ENCODE peak calls at places on chromosomes 11 and 22, in four cellular contexts. X is GM12892; A is RCC 7860; V is effector CD4-positive, alpha-beta T cell. Y is an unnamed sample.

GRCh38 chr11:113730887-113731726 is 25.0 kb upstream of the TMPRSS5 start:
- DNase-seq in V (no peak), X (no peak), A (peak), Y (no peak)

GRCh38 chr11:74169736-74170458 is 905 bp downstream of the C2CD3 start:
- DNase-seq in A (no peak), V (no peak), X (no peak), Y (no peak)

GRCh38 chr11:37762079-37762478 is 1164.0 kb upstream of the RAG2 start:
- DNase-seq in V (no peak), X (no peak), A (no peak), Y (no peak)

GRCh38 chr11:120651836-120652235 is 140.3 kb downstream of the GRIK4 start:
- DNase-seq in V (no peak), X (no peak), A (no peak), Y (no peak)

GRCh38 chr11:45791524-45791923 is 13.4 kb upstream of the SLC35C1 start:
- DNase-seq in X (no peak), V (no peak), A (no peak), Y (no peak)

GRCh38 chr11:46491661-46492331 is 100.2 kb upstream of the CHRM4 start:
- DNase-seq in A (no peak), X (no peak), V (no peak), Y (no peak)

GRCh38 chr11:63014408-63015055 is 1.1 kb downstream of the SLC22A8 start:
- DNase-seq in X (no peak), A (no peak), V (no peak), Y (no peak)

GRCh38 chr11:96061730-96062524 is 138.0 kb upstream of the MTMR2 start:
- DNase-seq in X (no peak), A (peak), V (no peak), Y (no peak)

GRCh38 chr11:70641366-70641765 is 243.0 kb downstream of the CTTN start:
- DNase-seq in X (no peak), V (no peak), A (no peak), Y (no peak)

GRCh38 chr22:32804036-32804435 is 2.5 kb downstream of the TIMP3 start:
- DNase-seq in X (no peak), V (no peak), A (no peak), Y (no peak)

GRCh38 chr11:95512177-95512576 is 277.4 kb downstream of the FAM76B start:
- DNase-seq in A (no peak), X (no peak), V (no peak), Y (no peak)